ENCODE peak calls at places on chromosomes 12 and 14, in six cellular contexts. Q is brain microvascular endothelial cell; N is SK-N-SH; C is lower lobe of right lung; D is CD8-positive, alpha-beta T cell; S is bronchial epithelial cell. F is an unnamed sample. For H3K27me3 and H3K36me3, the result is how much of the 10 kb centered on the place peaks cover.

GRCh38 chr14:78683206-78683605 is 513.0 kb downstream of the NRXN3 start:
- DNase-seq in S (peak), N (no peak), D (no peak), Q (no peak), C (no peak), F (no peak)

GRCh38 chr12:82057770-82058169 is 298.6 kb upstream of the PPFIA2 start:
- DNase-seq in Q (no peak), N (no peak), D (no peak), C (no peak), S (peak), F (no peak)

GRCh38 chr14:90140298-90140955 is 78.6 kb downstream of the KCNK13 start:
- DNase-seq in S (peak), Q (peak), D (no peak), C (no peak), N (no peak), F (no peak)

GRCh38 chr12:56202366-56202765 is 13.1 kb upstream of the SMARCC2 start:
- DNase-seq in Q (no peak), D (no peak), S (no peak), N (no peak), C (no peak), F (no peak)

GRCh38 chr12:39402922-39403321 is 40.0 kb downstream of the KIF21A start:
- DNase-seq in C (no peak), S (peak), N (no peak), Q (no peak), D (no peak), F (no peak)

GRCh38 chr12:78194448-78194847 is 363.8 kb downstream of the NAV3 start:
- DNase-seq in D (no peak), Q (peak), C (no peak), S (peak), N (no peak), F (no peak)

GRCh38 chr14:100907240-100907639 is 3.7 kb upstream of the RTL1 start:
- DNase-seq in C (no peak), Q (no peak), N (no peak), D (no peak), S (no peak), F (no peak)

GRCh38 chr14:31834616-31835015 is 242.5 kb upstream of the ARHGAP5 start:
- DNase-seq in N (no peak), D (no peak), C (no peak), Q (peak), S (peak), F (no peak)

GRCh38 chr12:121805171-121805687 is 1.4 kb downstream of the SETD1B start:
- DNase-seq in N (peak), D (no peak), C (no peak), Q (no peak), S (no peak), F (peak)

GRCh38 chr12:70646850-70647249 is 9.6 kb upstream of the PTPRB start:
- DNase-seq in C (no peak), Q (peak), S (peak), N (no peak), D (no peak), F (no peak)

GRCh38 chr12:61993734-61994345 is 266.4 kb upstream of the USP15 start:
- DNase-seq in D (no peak), C (no peak), Q (peak), N (no peak), S (peak), F (peak)

GRCh38 chr12:131827961-131828534 is at the start of gene MMP17:
- DNase-seq in C (no peak), N (peak), Q (no peak), D (no peak), S (no peak), F (peak)

GRCh38 chr14:32507029-32507984 is 178.2 kb downstream of the AKAP6 start:
- DNase-seq in S (peak), D (no peak), N (no peak), Q (peak), C (no peak), F (no peak)

GRCh38 chr12:86256169-86256568 is at the start of gene MGAT4C:
- DNase-seq in C (no peak), Q (no peak), D (no peak), S (no peak), N (no peak), F (no peak)

GRCh38 chr12:64171715-64172114 is 50.4 kb downstream of the KICS2 start:
- DNase-seq in Q (peak), C (no peak), D (no peak), S (peak), N (no peak), F (no peak)

GRCh38 chr14:89283327-89284060 is 133.5 kb downstream of the FOXN3 start:
- DNase-seq in Q (no peak), C (no peak), D (no peak), N (no peak), S (no peak), F (no peak)

GRCh38 chr14:100906420-100906819 is 2.9 kb upstream of the RTL1 start:
- DNase-seq in C (peak), D (no peak), Q (no peak), N (peak), S (no peak), F (peak)

GRCh38 chr12:64655141-64655540 is 44.8 kb downstream of the RASSF3 start:
- DNase-seq in C (no peak), Q (no peak), N (no peak), S (peak), D (no peak), F (no peak)

GRCh38 chr12:57897296-57897974 is 43.9 kb upstream of the ATP23 start:
- DNase-seq in S (no peak), Q (no peak), C (no peak), D (no peak), N (no peak), F (no peak)
- H3K4me3 ChIP-seq in S (no peak), Q (no peak), C (peak), D (no peak), N (peak), F (no peak)

DNA sequence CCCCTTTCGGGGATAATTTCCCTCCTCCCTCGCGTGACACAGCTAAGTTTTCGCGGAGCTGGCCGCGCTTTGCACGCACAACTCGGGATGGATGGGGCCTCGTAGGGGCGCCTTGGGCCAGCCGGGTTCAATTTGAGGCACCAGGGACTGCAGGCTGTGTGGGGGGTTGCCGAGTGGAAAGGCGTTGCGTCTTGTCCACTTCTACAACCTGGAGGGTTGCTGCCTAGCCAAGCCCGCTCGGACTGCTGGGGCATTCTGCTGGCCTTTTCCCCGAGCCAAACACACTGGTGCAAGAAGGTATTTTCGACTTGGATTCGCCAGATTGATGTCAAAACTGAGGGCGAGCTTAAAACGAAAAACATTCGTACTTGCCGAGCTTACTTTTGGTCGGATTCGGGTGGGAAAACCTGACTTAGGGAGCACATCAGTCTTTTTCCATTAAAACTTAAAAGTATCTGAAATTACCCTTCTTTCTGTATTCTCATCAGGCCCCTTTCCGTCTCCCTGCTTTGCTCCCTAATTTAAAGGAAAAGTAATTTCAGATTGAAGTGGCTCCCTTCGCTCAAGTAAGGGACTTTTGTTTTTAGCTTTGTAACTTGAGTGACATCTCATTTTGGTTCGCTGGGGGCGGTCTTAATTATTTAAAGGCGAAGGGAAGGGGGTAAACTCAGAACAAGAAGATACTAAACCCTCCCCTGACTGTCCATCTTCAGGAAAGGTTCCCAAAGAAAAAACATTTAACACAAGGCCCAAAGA is 14.3 kb downstream of the TBX3 start:
- DNase-seq in C (no peak), D (no peak), N (peak), Q (no peak), S (no peak), F (peak)
- H3K27me3 ChIP-seq in C (half or more), D (under half), N (under half), Q (under half), S (under half), F (half or more)

GRCh38 chr14:99518441-99519346 is 37.5 kb downstream of the CCNK start:
- DNase-seq in Q (peak), N (peak), C (peak), D (peak), S (peak), F (peak)
- H3K36me3 ChIP-seq in Q (under half), N (under half), C (under half), D (under half), S (under half), F (under half)

DNA sequence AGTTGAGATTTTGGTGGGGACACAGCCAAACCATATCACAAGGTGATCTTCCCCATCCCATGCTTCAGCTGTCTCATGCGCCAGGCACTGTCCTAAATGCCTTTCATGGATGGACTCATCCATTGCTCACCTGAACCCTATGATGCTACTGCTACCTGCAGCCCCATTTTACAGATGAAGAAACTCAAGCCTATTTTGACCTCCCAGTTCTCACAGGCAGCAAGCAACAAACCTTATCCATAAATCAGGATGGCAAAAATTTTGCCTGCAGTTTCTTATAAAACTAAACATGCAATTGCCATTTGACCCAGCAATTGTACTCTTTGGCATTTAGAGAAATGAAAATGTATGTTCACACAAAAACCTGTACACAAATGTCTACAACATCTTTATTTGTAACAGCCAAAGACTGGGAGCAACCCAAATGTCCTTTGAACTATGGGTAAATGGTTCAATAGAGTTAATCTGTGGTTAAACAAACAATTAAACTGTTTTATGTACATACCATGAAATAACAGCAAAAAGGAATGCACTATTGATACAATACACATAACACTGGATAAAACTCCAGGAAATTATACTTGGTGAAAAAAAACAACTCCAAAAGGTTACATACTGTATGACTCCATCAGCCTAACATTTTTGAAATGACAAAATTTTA is 2.6 kb downstream of the NT5DC3 start:
- DNase-seq in C (no peak), Q (no peak), N (no peak), S (no peak), D (no peak), F (no peak)
- H3K4me3 ChIP-seq in C (no peak), Q (no peak), N (peak), S (no peak), D (no peak), F (no peak)

GRCh38 chr12:55019784-55020183 is at the start of gene NEUROD4:
- DNase-seq in D (no peak), C (peak), N (no peak), S (peak), Q (peak), F (peak)

GRCh38 chr12:55017421-55017820 is 2.4 kb upstream of the NEUROD4 start:
- DNase-seq in Q (no peak), N (no peak), S (no peak), D (no peak), C (no peak), F (no peak)
- H3K27me3 ChIP-seq in Q (under half), N (under half), S (under half), D (under half), C (under half), F (under half)

GRCh38 chr12:48827026-48827425 is 8.7 kb downstream of the CACNB3 start:
- DNase-seq in Q (no peak), N (no peak), C (no peak), S (no peak), D (no peak), F (no peak)

GRCh38 chr12:48826209-48826855 is 8.0 kb downstream of the CACNB3 start:
- DNase-seq in Q (no peak), C (no peak), S (peak), N (no peak), D (no peak), F (no peak)

GRCh38 chr12:48828293-48828692 is 10.0 kb downstream of the CACNB3 start:
- DNase-seq in D (no peak), C (no peak), S (no peak), Q (no peak), N (no peak), F (no peak)

GRCh38 chr12:48828841-48829575 is 10.7 kb downstream of the CACNB3 start:
- DNase-seq in N (no peak), D (no peak), S (no peak), Q (no peak), C (no peak), F (no peak)

DNA sequence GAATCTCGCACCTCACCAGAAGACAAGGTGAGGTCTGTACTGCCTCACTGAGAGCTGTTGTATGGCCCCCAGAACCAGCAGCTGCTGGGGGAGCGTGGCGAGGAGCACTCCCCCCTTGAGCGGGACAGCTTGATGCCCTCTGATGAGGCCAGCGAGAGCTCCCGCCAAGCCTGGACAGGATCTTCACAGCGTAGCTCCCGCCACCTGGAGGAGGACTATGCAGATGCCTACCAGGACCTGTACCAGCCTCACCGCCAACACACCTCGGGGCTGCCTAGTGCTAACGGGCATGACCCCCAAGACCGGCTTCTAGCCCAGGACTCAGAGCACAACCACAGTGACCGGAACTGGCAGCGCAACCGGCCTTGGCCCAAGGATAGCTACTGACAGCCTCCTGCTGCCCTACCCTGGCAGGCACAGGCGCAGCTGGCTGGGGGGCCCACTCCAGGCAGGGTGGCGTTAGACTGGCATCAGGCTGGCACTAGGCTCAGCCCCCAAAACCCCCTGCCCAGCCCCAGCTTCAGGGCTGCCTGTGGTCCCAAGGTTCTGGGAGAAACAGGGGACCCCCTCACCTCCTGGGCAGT is 9.3 kb downstream of the CACNB3 start:
- DNase-seq in D (no peak), C (no peak), Q (no peak), S (no peak), N (no peak), F (no peak)
- H3K36me3 ChIP-seq in D (under half), C (half or more), Q (half or more), S (under half), N (half or more), F (under half)

GRCh38 chr12:95201056-95201670 is 16.1 kb downstream of the FGD6 start:
- DNase-seq in D (no peak), S (peak), C (no peak), N (no peak), Q (peak), F (no peak)
- H3K4me3 ChIP-seq in D (no peak), S (no peak), C (no peak), N (no peak), Q (no peak), F (no peak)

GRCh38 chr12:119072463-119072862 is 91.1 kb downstream of the SRRM4 start:
- DNase-seq in Q (no peak), C (no peak), D (no peak), S (no peak), N (peak), F (no peak)
- H3K27me3 ChIP-seq in Q (under half), C (under half), D (under half), S (under half), N (under half), F (under half)

GRCh38 chr14:75005357-75005756 is 2.6 kb downstream of the EIF2B2 start:
- DNase-seq in N (no peak), D (no peak), Q (no peak), C (no peak), S (peak), F (no peak)
- H3K36me3 ChIP-seq in N (half or more), D (under half), Q (under half), C (half or more), S (under half), F (under half)

GRCh38 chr12:76558684-76559276 is 791 bp downstream of the OSBPL8 start:
- DNase-seq in Q (no peak), D (peak), N (peak), C (peak), S (peak), F (peak)

GRCh38 chr12:76559277-76560082 is at the start of gene OSBPL8:
- DNase-seq in Q (peak), C (peak), S (peak), N (peak), D (peak), F (peak)

GRCh38 chr12:76562158-76562557 is 2.6 kb upstream of the OSBPL8 start:
- DNase-seq in D (no peak), C (no peak), Q (no peak), S (no peak), N (no peak), F (no peak)

GRCh38 chr12:76563061-76563460 is 3.5 kb upstream of the OSBPL8 start:
- DNase-seq in C (no peak), N (no peak), D (no peak), S (no peak), Q (no peak), F (no peak)

DNA sequence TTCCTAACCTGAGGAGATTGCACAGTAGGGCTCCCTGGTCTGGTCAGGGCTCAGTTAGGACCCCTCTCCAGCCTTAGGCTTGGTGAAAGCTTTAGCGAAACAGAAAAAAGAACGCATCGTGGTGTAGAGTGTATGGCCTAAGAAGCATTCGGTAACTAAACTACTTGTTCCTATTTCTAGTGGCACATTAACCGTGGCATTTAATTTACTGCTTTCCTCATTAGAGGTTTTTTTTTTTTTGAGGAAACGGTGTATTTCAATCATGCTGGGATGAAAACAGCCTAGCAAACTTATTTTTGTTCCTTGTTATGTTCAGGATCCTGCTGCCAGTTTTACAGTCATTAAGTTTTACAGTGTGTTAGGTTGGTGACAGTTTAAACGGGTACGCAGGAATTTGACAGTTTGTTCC is 516 bp upstream of the OSBPL8 start:
- DNase-seq in S (no peak), C (no peak), Q (no peak), N (no peak), D (no peak), F (no peak)
- H3K4me3 ChIP-seq in S (peak), C (peak), Q (peak), N (peak), D (peak), F (peak)